ENCODE peak calls at places on chromosomes 16 and 17, in five cellular contexts. One of them, this sample, is unnamed.

GRCh38 chr17:9571201-9571600 is 4.4 kb downstream of the STX8 start:
- DNase-seq in H54: no peak
- DNase-seq in cardiac fibroblast: no peak
- DNase-seq in transverse colon: no peak
- DNase-seq in EL: no peak
- DNase-seq in this sample: no peak

GRCh38 chr17:152860-153420 is 15.6 kb downstream of the SCGB1C2 start:
- DNase-seq in H54: no peak
- DNase-seq in cardiac fibroblast: no peak
- DNase-seq in transverse colon: no peak
- DNase-seq in EL: no peak
- DNase-seq in this sample: no peak

GRCh38 chr16:66258916-66259845 is 107.3 kb upstream of the CDH5 start:
- DNase-seq in H54: no peak
- DNase-seq in cardiac fibroblast: no peak
- DNase-seq in transverse colon: no peak
- DNase-seq in EL: no peak
- DNase-seq in this sample: no peak

GRCh38 chr17:32998893-32999240 is 7.2 kb downstream of the SPACA3 start:
- DNase-seq in H54: no peak
- DNase-seq in cardiac fibroblast: peak; percentile 28
- DNase-seq in transverse colon: no peak
- DNase-seq in EL: peak; percentile 75
- DNase-seq in this sample: no peak

GRCh38 chr16:67923414-67924127 is 8.1 kb downstream of the CTRL start:
- DNase-seq in H54: no peak
- DNase-seq in cardiac fibroblast: no peak
- DNase-seq in transverse colon: no peak
- DNase-seq in EL: no peak
- DNase-seq in this sample: no peak

GRCh38 chr16:87406495-87407088 is 14.5 kb downstream of the MAP1LC3B start:
- DNase-seq in H54: no peak
- DNase-seq in cardiac fibroblast: no peak
- DNase-seq in transverse colon: no peak
- DNase-seq in EL: no peak
- DNase-seq in this sample: no peak

GRCh38 chr17:38892620-38893019 is 22.8 kb downstream of the LASP1 start:
- DNase-seq in H54: no peak
- DNase-seq in cardiac fibroblast: no peak
- DNase-seq in transverse colon: no peak
- DNase-seq in EL: no peak
- DNase-seq in this sample: no peak

GRCh38 chr17:14922421-14922820 is 342.7 kb downstream of the PMP22 start:
- DNase-seq in H54: no peak
- DNase-seq in cardiac fibroblast: peak; percentile 53
- DNase-seq in transverse colon: no peak
- DNase-seq in EL: peak; percentile 30
- DNase-seq in this sample: no peak

GRCh38 chr16:2874584-2875362 is 8.2 kb upstream of the FLYWCH2 start:
- DNase-seq in H54: peak; percentile 61
- DNase-seq in cardiac fibroblast: peak; percentile 84
- DNase-seq in transverse colon: peak; percentile 83
- DNase-seq in EL: peak; percentile 70
- DNase-seq in this sample: peak; percentile 74

GRCh38 chr17:76156662-76156991 is 15.6 kb upstream of the FOXJ1 start:
- DNase-seq in H54: no peak
- DNase-seq in cardiac fibroblast: no peak
- DNase-seq in transverse colon: no peak
- DNase-seq in EL: no peak
- DNase-seq in this sample: no peak